ENCODE peak calls at places on chromosomes 13 and 19, in eight cellular contexts. One of them, this sample, is unnamed.

GRCh38 chr13:41311607-41312500 is 787 bp downstream of the NAA16 start:
- DNase-seq in NCI-H2081: peak
- DNase-seq in astrocyte of the spinal cord: peak
- DNase-seq in WTC11: peak
- DNase-seq in NB4: peak
- DNase-seq in glutamatergic neuron: peak
- DNase-seq in C1 segment of cervical spinal cord: peak
- DNase-seq in brain pericyte: no peak
- DNase-seq in this sample: peak

GRCh38 chr13:100214886-100215285 is 126.0 kb downstream of the PCCA start:
- DNase-seq in NCI-H2081: no peak
- DNase-seq in astrocyte of the spinal cord: peak
- DNase-seq in WTC11: no peak
- DNase-seq in NB4: no peak
- DNase-seq in glutamatergic neuron: no peak
- DNase-seq in C1 segment of cervical spinal cord: no peak
- DNase-seq in brain pericyte: no peak
- DNase-seq in this sample: no peak

GRCh38 chr19:41577144-41577830 is 1.3 kb downstream of the CEACAM21 start:
- DNase-seq in NCI-H2081: no peak
- DNase-seq in astrocyte of the spinal cord: no peak
- DNase-seq in WTC11: no peak
- DNase-seq in NB4: no peak
- DNase-seq in glutamatergic neuron: no peak
- DNase-seq in C1 segment of cervical spinal cord: no peak
- DNase-seq in brain pericyte: no peak
- DNase-seq in this sample: peak

GRCh38 chr13:48801255-48801654 is 147.5 kb downstream of the CYSLTR2 start:
- DNase-seq in NCI-H2081: no peak
- DNase-seq in astrocyte of the spinal cord: peak
- DNase-seq in WTC11: no peak
- DNase-seq in NB4: no peak
- DNase-seq in glutamatergic neuron: no peak
- DNase-seq in C1 segment of cervical spinal cord: no peak
- DNase-seq in brain pericyte: no peak
- DNase-seq in this sample: no peak

GRCh38 chr19:12994701-12995595 is at the start of gene NFIX:
- DNase-seq in NCI-H2081: no peak
- DNase-seq in astrocyte of the spinal cord: peak
- DNase-seq in WTC11: no peak
- DNase-seq in NB4: peak
- DNase-seq in glutamatergic neuron: no peak
- DNase-seq in C1 segment of cervical spinal cord: no peak
- DNase-seq in brain pericyte: no peak
- DNase-seq in this sample: peak

GRCh38 chr13:37485766-37486165 is 112.8 kb downstream of the POSTN start:
- DNase-seq in NCI-H2081: no peak
- DNase-seq in astrocyte of the spinal cord: peak
- DNase-seq in WTC11: no peak
- DNase-seq in NB4: no peak
- DNase-seq in glutamatergic neuron: no peak
- DNase-seq in C1 segment of cervical spinal cord: no peak
- DNase-seq in brain pericyte: no peak
- DNase-seq in this sample: no peak

GRCh38 chr13:74423434-74423833 is 289.2 kb upstream of the KLF12 start:
- DNase-seq in NCI-H2081: no peak
- DNase-seq in astrocyte of the spinal cord: no peak
- DNase-seq in WTC11: no peak
- DNase-seq in NB4: no peak
- DNase-seq in glutamatergic neuron: no peak
- DNase-seq in C1 segment of cervical spinal cord: no peak
- DNase-seq in brain pericyte: no peak
- DNase-seq in this sample: no peak

GRCh38 chr13:54614729-54615128 is 1586.1 kb downstream of the OLFM4 start:
- DNase-seq in NCI-H2081: peak
- DNase-seq in astrocyte of the spinal cord: no peak
- DNase-seq in WTC11: no peak
- DNase-seq in NB4: no peak
- DNase-seq in glutamatergic neuron: peak
- DNase-seq in C1 segment of cervical spinal cord: no peak
- DNase-seq in brain pericyte: no peak
- DNase-seq in this sample: no peak

GRCh38 chr13:21686761-21687391 is 16.0 kb downstream of the FGF9 start:
- DNase-seq in NCI-H2081: no peak
- DNase-seq in astrocyte of the spinal cord: no peak
- DNase-seq in WTC11: no peak
- DNase-seq in NB4: no peak
- DNase-seq in glutamatergic neuron: no peak
- DNase-seq in C1 segment of cervical spinal cord: no peak
- DNase-seq in brain pericyte: no peak
- DNase-seq in this sample: no peak

GRCh38 chr13:25037057-25037813 is 58.7 kb upstream of the PABPC3 start:
- DNase-seq in NCI-H2081: peak
- DNase-seq in astrocyte of the spinal cord: peak
- DNase-seq in WTC11: peak
- DNase-seq in NB4: peak
- DNase-seq in glutamatergic neuron: peak
- DNase-seq in C1 segment of cervical spinal cord: peak
- DNase-seq in brain pericyte: no peak
- DNase-seq in this sample: peak

GRCh38 chr19:10228925-10229324 is 2.2 kb downstream of the S1PR2 start:
- DNase-seq in NCI-H2081: peak
- DNase-seq in astrocyte of the spinal cord: no peak
- DNase-seq in WTC11: peak
- DNase-seq in NB4: peak
- DNase-seq in glutamatergic neuron: peak
- DNase-seq in C1 segment of cervical spinal cord: no peak
- DNase-seq in brain pericyte: no peak
- DNase-seq in this sample: peak

GRCh38 chr13:29210676-29211075 is 384.8 kb downstream of the SLC7A1 start:
- DNase-seq in NCI-H2081: no peak
- DNase-seq in astrocyte of the spinal cord: no peak
- DNase-seq in WTC11: no peak
- DNase-seq in NB4: no peak
- DNase-seq in glutamatergic neuron: no peak
- DNase-seq in C1 segment of cervical spinal cord: no peak
- DNase-seq in brain pericyte: no peak
- DNase-seq in this sample: no peak

GRCh38 chr13:90770334-90770733 is 577.2 kb upstream of the MIR17HG start:
- DNase-seq in NCI-H2081: no peak
- DNase-seq in astrocyte of the spinal cord: no peak
- DNase-seq in WTC11: no peak
- DNase-seq in NB4: no peak
- DNase-seq in glutamatergic neuron: no peak
- DNase-seq in C1 segment of cervical spinal cord: no peak
- DNase-seq in brain pericyte: no peak
- DNase-seq in this sample: no peak

GRCh38 chr13:96403241-96403640 is 313.3 kb downstream of the HS6ST3 start:
- DNase-seq in NCI-H2081: no peak
- DNase-seq in astrocyte of the spinal cord: no peak
- DNase-seq in WTC11: no peak
- DNase-seq in NB4: no peak
- DNase-seq in glutamatergic neuron: no peak
- DNase-seq in C1 segment of cervical spinal cord: no peak
- DNase-seq in brain pericyte: no peak
- DNase-seq in this sample: no peak

GRCh38 chr13:39952244-39953233 is 297.1 kb downstream of the COG6 start:
- DNase-seq in NCI-H2081: no peak
- DNase-seq in astrocyte of the spinal cord: peak
- DNase-seq in WTC11: no peak
- DNase-seq in NB4: no peak
- DNase-seq in glutamatergic neuron: no peak
- DNase-seq in C1 segment of cervical spinal cord: no peak
- DNase-seq in brain pericyte: no peak
- DNase-seq in this sample: no peak

GRCh38 chr13:106533101-106533939 is 2.1 kb downstream of the EFNB2 start:
- DNase-seq in NCI-H2081: peak
- DNase-seq in astrocyte of the spinal cord: peak
- DNase-seq in WTC11: peak
- DNase-seq in NB4: peak
- DNase-seq in glutamatergic neuron: peak
- DNase-seq in C1 segment of cervical spinal cord: peak
- DNase-seq in brain pericyte: peak
- DNase-seq in this sample: no peak

GRCh38 chr19:46179076-46179740 is 31.2 kb downstream of the IGFL2 start:
- DNase-seq in NCI-H2081: no peak
- DNase-seq in astrocyte of the spinal cord: no peak
- DNase-seq in WTC11: no peak
- DNase-seq in NB4: no peak
- DNase-seq in glutamatergic neuron: no peak
- DNase-seq in C1 segment of cervical spinal cord: no peak
- DNase-seq in brain pericyte: no peak
- DNase-seq in this sample: no peak

GRCh38 chr13:98848736-98849135 is 96.3 kb upstream of the SLC15A1 start:
- DNase-seq in NCI-H2081: no peak
- DNase-seq in astrocyte of the spinal cord: peak
- DNase-seq in WTC11: no peak
- DNase-seq in NB4: no peak
- DNase-seq in glutamatergic neuron: no peak
- DNase-seq in C1 segment of cervical spinal cord: no peak
- DNase-seq in brain pericyte: no peak
- DNase-seq in this sample: no peak

GRCh38 chr19:32748497-32748896 is 28.9 kb downstream of the TDRD12 start:
- DNase-seq in NCI-H2081: peak
- DNase-seq in astrocyte of the spinal cord: no peak
- DNase-seq in WTC11: peak
- DNase-seq in NB4: peak
- DNase-seq in glutamatergic neuron: no peak
- DNase-seq in C1 segment of cervical spinal cord: no peak
- DNase-seq in brain pericyte: no peak
- DNase-seq in this sample: no peak

GRCh38 chr19:30263719-30264440 is 108.3 kb upstream of the ZNF536 start:
- DNase-seq in NCI-H2081: no peak
- DNase-seq in astrocyte of the spinal cord: no peak
- DNase-seq in WTC11: no peak
- DNase-seq in NB4: no peak
- DNase-seq in glutamatergic neuron: no peak
- DNase-seq in C1 segment of cervical spinal cord: no peak
- DNase-seq in brain pericyte: no peak
- DNase-seq in this sample: no peak

GRCh38 chr13:47548294-47548825 is 452.7 kb downstream of the SUCLA2 start:
- DNase-seq in NCI-H2081: peak
- DNase-seq in astrocyte of the spinal cord: no peak
- DNase-seq in WTC11: no peak
- DNase-seq in NB4: no peak
- DNase-seq in glutamatergic neuron: no peak
- DNase-seq in C1 segment of cervical spinal cord: no peak
- DNase-seq in brain pericyte: no peak
- DNase-seq in this sample: no peak

GRCh38 chr19:19461306-19461670 is 54.1 kb downstream of the TSSK6 start:
- DNase-seq in NCI-H2081: no peak
- DNase-seq in astrocyte of the spinal cord: no peak
- DNase-seq in WTC11: no peak
- DNase-seq in NB4: no peak
- DNase-seq in glutamatergic neuron: no peak
- DNase-seq in C1 segment of cervical spinal cord: no peak
- DNase-seq in brain pericyte: no peak
- DNase-seq in this sample: no peak

GRCh38 chr13:46168341-46168740 is 13.6 kb downstream of the LCP1 start:
- DNase-seq in NCI-H2081: no peak
- DNase-seq in astrocyte of the spinal cord: no peak
- DNase-seq in WTC11: no peak
- DNase-seq in NB4: peak
- DNase-seq in glutamatergic neuron: no peak
- DNase-seq in C1 segment of cervical spinal cord: no peak
- DNase-seq in brain pericyte: no peak
- DNase-seq in this sample: no peak

GRCh38 chr13:62085832-62086231 is 670.2 kb upstream of the PCDH20 start:
- DNase-seq in NCI-H2081: no peak
- DNase-seq in astrocyte of the spinal cord: no peak
- DNase-seq in WTC11: no peak
- DNase-seq in NB4: no peak
- DNase-seq in glutamatergic neuron: no peak
- DNase-seq in C1 segment of cervical spinal cord: no peak
- DNase-seq in brain pericyte: no peak
- DNase-seq in this sample: no peak

GRCh38 chr13:24664726-24665409 is 15.3 kb upstream of the ATP12A start:
- DNase-seq in NCI-H2081: no peak
- DNase-seq in astrocyte of the spinal cord: peak
- DNase-seq in WTC11: no peak
- DNase-seq in NB4: no peak
- DNase-seq in glutamatergic neuron: no peak
- DNase-seq in C1 segment of cervical spinal cord: no peak
- DNase-seq in brain pericyte: no peak
- DNase-seq in this sample: no peak

GRCh38 chr13:111429064-111429558 is 108.7 kb downstream of the TEX29 start:
- DNase-seq in NCI-H2081: peak
- DNase-seq in astrocyte of the spinal cord: peak
- DNase-seq in WTC11: peak
- DNase-seq in NB4: peak
- DNase-seq in glutamatergic neuron: peak
- DNase-seq in C1 segment of cervical spinal cord: peak
- DNase-seq in brain pericyte: no peak
- DNase-seq in this sample: peak

GRCh38 chr19:506404-507285 is 652 bp upstream of the TPGS1 start:
- DNase-seq in NCI-H2081: peak
- DNase-seq in astrocyte of the spinal cord: peak
- DNase-seq in WTC11: peak
- DNase-seq in NB4: peak
- DNase-seq in glutamatergic neuron: peak
- DNase-seq in C1 segment of cervical spinal cord: peak
- DNase-seq in brain pericyte: peak
- DNase-seq in this sample: peak

GRCh38 chr19:28234637-28235036 is 978.3 kb downstream of the UQCRFS1 start:
- DNase-seq in NCI-H2081: no peak
- DNase-seq in astrocyte of the spinal cord: no peak
- DNase-seq in WTC11: no peak
- DNase-seq in NB4: no peak
- DNase-seq in glutamatergic neuron: no peak
- DNase-seq in C1 segment of cervical spinal cord: no peak
- DNase-seq in brain pericyte: no peak
- DNase-seq in this sample: no peak

GRCh38 chr19:21256722-21257121 is 72.5 kb downstream of the ZNF708 start:
- DNase-seq in NCI-H2081: peak
- DNase-seq in astrocyte of the spinal cord: no peak
- DNase-seq in WTC11: peak
- DNase-seq in NB4: peak
- DNase-seq in glutamatergic neuron: no peak
- DNase-seq in C1 segment of cervical spinal cord: no peak
- DNase-seq in brain pericyte: no peak
- DNase-seq in this sample: no peak

GRCh38 chr19:501646-502045 is 5.4 kb downstream of the MADCAM1 start:
- DNase-seq in NCI-H2081: no peak
- DNase-seq in astrocyte of the spinal cord: no peak
- DNase-seq in WTC11: no peak
- DNase-seq in NB4: no peak
- DNase-seq in glutamatergic neuron: no peak
- DNase-seq in C1 segment of cervical spinal cord: no peak
- DNase-seq in brain pericyte: no peak
- DNase-seq in this sample: no peak

GRCh38 chr19:5821521-5822180 is 16.8 kb downstream of the NRTN start:
- DNase-seq in NCI-H2081: no peak
- DNase-seq in astrocyte of the spinal cord: no peak
- DNase-seq in WTC11: no peak
- DNase-seq in NB4: no peak
- DNase-seq in glutamatergic neuron: no peak
- DNase-seq in C1 segment of cervical spinal cord: no peak
- DNase-seq in brain pericyte: no peak
- DNase-seq in this sample: no peak

GRCh38 chr13:101258071-101258470 is 158.2 kb downstream of the NALCN start:
- DNase-seq in NCI-H2081: no peak
- DNase-seq in astrocyte of the spinal cord: peak
- DNase-seq in WTC11: peak
- DNase-seq in NB4: peak
- DNase-seq in glutamatergic neuron: peak
- DNase-seq in C1 segment of cervical spinal cord: no peak
- DNase-seq in brain pericyte: peak
- DNase-seq in this sample: peak

This sample was measured in DND-41.